ENCODE peak calls at places on chromosome 5, in four cellular contexts. W, G, A and N are unnamed samples.

GRCh38 chr5:123626051-123626450 is 114.1 kb downstream of the CSNK1G3 start:
- DNase-seq in W (no peak), A (no peak), G (no peak), N (no peak)

GRCh38 chr5:41921874-41922273 is 3.2 kb upstream of the FBXO4 start:
- DNase-seq in W (no peak), A (no peak), G (no peak), N (no peak)

GRCh38 chr5:67133781-67134180 is 62.8 kb downstream of the CD180 start:
- DNase-seq in A (no peak), W (no peak), G (no peak), N (no peak)

GRCh38 chr5:76303917-76304316 is 99.2 kb upstream of the IQGAP2 start:
- DNase-seq in G (no peak), A (no peak), W (peak; percentile 34), N (no peak)

GRCh38 chr5:142939884-142940283 is 169.7 kb downstream of the ARHGAP26 start:
- DNase-seq in W (no peak), G (no peak), A (no peak), N (no peak)

GRCh38 chr5:1840071-1840547 is 38.9 kb downstream of the NDUFS6 start:
- DNase-seq in G (no peak), W (no peak), A (no peak), N (no peak)

GRCh38 chr5:76542887-76543690 is 80.1 kb downstream of the F2RL2 start:
- DNase-seq in G (no peak), W (no peak), A (no peak), N (peak; percentile 65)

GRCh38 chr5:151093476-151093889 is 12.6 kb upstream of the TNIP1 start:
- DNase-seq in W (no peak), G (no peak), A (no peak), N (no peak)

GRCh38 chr5:14185336-14186131 is 42.4 kb downstream of the TRIO start:
- DNase-seq in A (no peak), G (no peak), W (no peak), N (no peak)

GRCh38 chr5:68683632-68684035 is 410.2 kb upstream of the SLC30A5 start:
- DNase-seq in G (no peak), W (no peak), A (no peak), N (no peak)
- TF ChIP-seq BRCA1 in G (no peak), W (no peak), A (no peak), N (no peak)

DNA sequence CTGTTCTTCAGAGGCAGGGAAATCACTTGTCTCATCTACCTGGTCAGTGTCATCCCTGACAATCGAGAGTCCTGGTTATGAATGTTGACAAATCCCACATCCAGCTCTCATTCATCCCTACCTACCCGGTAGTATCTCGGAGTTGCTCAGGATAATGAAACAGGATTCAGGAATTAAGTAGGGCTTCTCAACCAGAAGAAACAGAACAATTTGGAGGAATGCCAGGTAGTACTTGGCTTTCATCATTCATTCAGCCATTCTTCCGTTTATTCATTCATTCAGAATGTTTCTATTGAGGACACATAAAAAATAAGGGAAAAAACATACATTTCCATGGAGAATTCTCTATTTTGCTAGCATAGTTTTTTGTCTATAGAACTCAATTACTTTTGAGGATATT is 195.0 kb downstream of the ARHGEF28 start:
- DNase-seq in W (no peak), G (no peak), A (no peak), N (no peak)
- TF ChIP-seq CREB1 in W (no peak), G (no peak), A (no peak), N (no peak)

GRCh38 chr5:124907098-124907644 is 160.7 kb upstream of the ZNF608 start:
- DNase-seq in W (no peak), G (no peak), A (no peak), N (no peak)
- TF ChIP-seq BRCA1 in W (no peak), G (no peak), A (no peak), N (no peak)

DNA sequence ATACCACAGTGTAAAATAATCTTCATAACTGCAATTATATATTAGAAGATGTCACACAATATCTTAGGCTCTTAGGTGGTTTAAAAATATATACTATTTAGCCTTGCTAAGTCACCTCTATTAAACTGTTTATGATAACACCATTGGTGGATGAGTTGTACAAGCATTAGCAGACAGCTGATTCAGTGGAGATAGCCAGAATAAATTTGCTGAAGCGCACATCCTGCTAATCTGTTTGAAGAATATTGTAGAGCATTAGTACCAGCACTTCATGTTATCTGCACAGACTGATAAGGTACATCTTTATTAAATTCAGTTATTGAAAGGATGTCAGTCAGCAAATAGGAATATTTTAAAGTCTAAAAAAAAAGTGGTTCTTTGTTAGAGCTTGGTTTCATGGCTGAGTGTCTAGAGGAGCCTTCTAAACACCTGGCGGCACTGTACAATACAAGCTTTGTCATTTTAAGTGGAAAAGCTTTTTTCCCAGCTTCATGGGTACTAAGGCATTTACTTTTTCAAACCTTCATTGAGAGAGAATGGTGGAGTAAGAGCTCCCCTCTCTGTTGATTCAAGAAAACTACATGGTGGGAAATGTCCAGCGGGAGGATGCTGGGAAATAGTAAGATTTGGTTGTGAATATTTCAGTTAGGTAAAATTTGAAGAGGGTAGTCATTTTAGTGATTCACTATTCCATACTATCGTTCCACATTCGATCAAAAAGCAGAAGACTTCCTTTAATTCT is 275.1 kb downstream of the SLF1 start:
- DNase-seq in W (no peak), A (no peak), G (no peak), N (no peak)
- TF ChIP-seq CREB1 in W (no peak), A (no peak), G (no peak), N (no peak)